ENCODE peak calls at places on chromosome 12, in nine cellular contexts. I is cardiac muscle cell; A is EH; X is activated naive CD4-positive, alpha-beta T cell treated with Interleukin-2 at 50 U/mL for 16 hours; L is stimulated activated CD4-positive, alpha-beta T cell treated with anti-CD3 and anti-CD28 coated beads, Interleukin-12 subunit alpha, Interleukin-12 subunit beta, amount 100 ng/mL, for 48 hours; G is psoas muscle; C is GM13977; V is ELF-1; Y is lower leg skin. Q is an unnamed sample.

GRCh38 chr12:131171029-131171428 is 217.3 kb downstream of the ADGRD1 start:
- DNase-seq in G (no peak), L (no peak), C (no peak), X (no peak), Y (no peak), I (no peak), V (no peak), A (no peak), Q (no peak)

GRCh38 chr12:103503546-103504480 is 8.0 kb upstream of the C12orf42 start:
- DNase-seq in C (no peak), G (no peak), L (peak), X (peak), A (no peak), V (peak), Y (no peak), I (peak), Q (peak)

GRCh38 chr12:124422142-124422569 is 127.3 kb downstream of the RFLNA start:
- DNase-seq in A (no peak), C (no peak), L (no peak), V (peak), Y (no peak), X (no peak), G (no peak), I (no peak), Q (no peak)

GRCh38 chr12:100955139-100955538 is 160.6 kb downstream of the ANO4 start:
- DNase-seq in G (no peak), A (peak), X (no peak), C (no peak), V (peak), Y (no peak), L (no peak), I (peak), Q (no peak)

GRCh38 chr12:1798734-1799067 is 21.7 kb upstream of the LRTM2 start:
- DNase-seq in L (no peak), X (no peak), A (no peak), C (peak), G (no peak), I (no peak), Y (no peak), V (no peak), Q (peak)

GRCh38 chr12:111585619-111586135 is 13.4 kb downstream of the ATXN2 start:
- DNase-seq in V (no peak), G (no peak), L (no peak), A (no peak), X (no peak), C (no peak), Y (no peak), I (no peak), Q (no peak)

GRCh38 chr12:105420659-105421240 is 90.3 kb downstream of the C12orf75 start:
- DNase-seq in I (peak), X (peak), V (peak), L (peak), C (peak), G (peak), A (peak), Y (peak), Q (peak)

GRCh38 chr12:6218526-6218925 is 18.3 kb downstream of the CD9 start:
- DNase-seq in A (peak), X (no peak), I (no peak), C (no peak), L (no peak), V (no peak), Y (no peak), G (no peak), Q (no peak)

GRCh38 chr12:94416613-94417012 is 43.1 kb downstream of the CEP83 start:
- DNase-seq in V (no peak), A (no peak), Y (no peak), I (no peak), C (no peak), X (no peak), G (no peak), L (no peak), Q (no peak)

GRCh38 chr12:46379352-46379751 is 6.8 kb upstream of the SLC38A2 start:
- DNase-seq in G (no peak), C (no peak), L (no peak), A (no peak), V (no peak), Y (no peak), X (no peak), I (no peak), Q (no peak)

GRCh38 chr12:42977451-42978230 is 388.1 kb upstream of the PRICKLE1 start:
- DNase-seq in X (no peak), Y (no peak), C (no peak), V (no peak), I (no peak), G (no peak), L (no peak), A (peak), Q (no peak)

Q was measured in GM20000.